ENCODE peak calls at places on chromosomes 6 and 20, in six cellular contexts. One of them, this sample, is unnamed.

GRCh38 chr6:27545271-27546046 is 72.6 kb upstream of the ZNF184 start:
- DNase-seq in RWPE2: peak; percentile 83
- DNase-seq in mammary epithelial cell: peak; percentile 93
- DNase-seq in A549: no peak
- DNase-seq in tibial nerve: no peak
- DNase-seq in breast epithelium: no peak
- DNase-seq in this sample: no peak

GRCh38 chr6:168803874-168804273 is 362.9 kb downstream of the SMOC2 start:
- DNase-seq in A549: no peak
- DNase-seq in mammary epithelial cell: no peak
- DNase-seq in breast epithelium: no peak
- DNase-seq in tibial nerve: no peak
- DNase-seq in RWPE2: no peak
- DNase-seq in this sample: no peak

GRCh38 chr6:112780498-112781096 is 433.5 kb downstream of the RFPL4B start:
- DNase-seq in mammary epithelial cell: peak; percentile 61
- DNase-seq in A549: peak; percentile 37
- DNase-seq in tibial nerve: peak; percentile 80
- DNase-seq in RWPE2: no peak
- DNase-seq in breast epithelium: peak; percentile 43
- DNase-seq in this sample: peak; percentile 46

GRCh38 chr20:58271596-58272460 is 37.7 kb upstream of the RAB22A start:
- DNase-seq in tibial nerve: no peak
- DNase-seq in breast epithelium: no peak
- DNase-seq in mammary epithelial cell: no peak
- DNase-seq in A549: no peak
- DNase-seq in RWPE2: no peak
- DNase-seq in this sample: no peak

GRCh38 chr6:44504321-44504761 is 116.8 kb downstream of the CDC5L start:
- DNase-seq in mammary epithelial cell: no peak
- DNase-seq in RWPE2: no peak
- DNase-seq in tibial nerve: no peak
- DNase-seq in A549: no peak
- DNase-seq in breast epithelium: no peak
- DNase-seq in this sample: no peak

GRCh38 chr6:14466278-14466677 is 348.7 kb downstream of the CD83 start:
- DNase-seq in breast epithelium: no peak
- DNase-seq in mammary epithelial cell: no peak
- DNase-seq in tibial nerve: no peak
- DNase-seq in RWPE2: no peak
- DNase-seq in A549: no peak
- DNase-seq in this sample: no peak

GRCh38 chr20:61719691-61720347 is 345.9 kb downstream of the TAF4 start:
- DNase-seq in A549: no peak
- DNase-seq in mammary epithelial cell: no peak
- DNase-seq in tibial nerve: no peak
- DNase-seq in breast epithelium: no peak
- DNase-seq in RWPE2: no peak
- DNase-seq in this sample: no peak

GRCh38 chr6:53044071-53044470 is 21.1 kb upstream of the FBXO9 start:
- DNase-seq in mammary epithelial cell: no peak
- DNase-seq in A549: no peak
- DNase-seq in RWPE2: no peak
- DNase-seq in breast epithelium: no peak
- DNase-seq in tibial nerve: no peak
- DNase-seq in this sample: no peak

GRCh38 chr6:3628143-3628840 is 123.2 kb downstream of the PXDC1 start:
- DNase-seq in RWPE2: no peak
- DNase-seq in tibial nerve: no peak
- DNase-seq in breast epithelium: peak; percentile 64
- DNase-seq in A549: no peak
- DNase-seq in mammary epithelial cell: peak; percentile 6
- DNase-seq in this sample: no peak

GRCh38 chr6:57216235-57217101 is 5.6 kb downstream of the RAB23 start:
- DNase-seq in tibial nerve: no peak
- DNase-seq in breast epithelium: peak; percentile 29
- DNase-seq in A549: no peak
- DNase-seq in mammary epithelial cell: peak; percentile 61
- DNase-seq in RWPE2: no peak
- DNase-seq in this sample: no peak

GRCh38 chr6:111603648-111604047 is 2.0 kb downstream of the TRAF3IP2 start:
- DNase-seq in breast epithelium: no peak
- DNase-seq in mammary epithelial cell: no peak
- DNase-seq in RWPE2: no peak
- DNase-seq in tibial nerve: no peak
- DNase-seq in A549: no peak
- DNase-seq in this sample: no peak

GRCh38 chr6:70847091-70847490 is 109.8 kb downstream of the B3GAT2 start:
- DNase-seq in RWPE2: no peak
- DNase-seq in A549: no peak
- DNase-seq in tibial nerve: no peak
- DNase-seq in mammary epithelial cell: no peak
- DNase-seq in breast epithelium: no peak
- DNase-seq in this sample: no peak

GRCh38 chr6:56671651-56672461 is 29.2 kb upstream of the DST start:
- DNase-seq in A549: no peak
- DNase-seq in mammary epithelial cell: no peak
- DNase-seq in RWPE2: no peak
- DNase-seq in breast epithelium: peak; percentile 44
- DNase-seq in tibial nerve: peak; percentile 57
- DNase-seq in this sample: no peak

GRCh38 chr6:154604120-154604519 is 93.6 kb upstream of the CNKSR3 start:
- DNase-seq in tibial nerve: no peak
- DNase-seq in RWPE2: no peak
- DNase-seq in mammary epithelial cell: no peak
- DNase-seq in A549: no peak
- DNase-seq in breast epithelium: no peak
- DNase-seq in this sample: no peak

GRCh38 chr6:163750436-163751031 is 336.0 kb downstream of the QKI start:
- DNase-seq in A549: no peak
- DNase-seq in RWPE2: no peak
- DNase-seq in breast epithelium: no peak
- DNase-seq in mammary epithelial cell: peak; percentile 7
- DNase-seq in tibial nerve: no peak
- DNase-seq in this sample: no peak

GRCh38 chr6:158150701-158151100 is 17.4 kb downstream of the SERAC1 start:
- DNase-seq in mammary epithelial cell: no peak
- DNase-seq in breast epithelium: no peak
- DNase-seq in tibial nerve: no peak
- DNase-seq in A549: no peak
- DNase-seq in RWPE2: no peak
- DNase-seq in this sample: no peak

GRCh38 chr6:136103763-136104311 is 146.3 kb downstream of the MTFR2 start:
- DNase-seq in A549: no peak
- DNase-seq in tibial nerve: peak; percentile 7
- DNase-seq in breast epithelium: no peak
- DNase-seq in mammary epithelial cell: no peak
- DNase-seq in RWPE2: no peak
- DNase-seq in this sample: peak; percentile 83

DNA sequence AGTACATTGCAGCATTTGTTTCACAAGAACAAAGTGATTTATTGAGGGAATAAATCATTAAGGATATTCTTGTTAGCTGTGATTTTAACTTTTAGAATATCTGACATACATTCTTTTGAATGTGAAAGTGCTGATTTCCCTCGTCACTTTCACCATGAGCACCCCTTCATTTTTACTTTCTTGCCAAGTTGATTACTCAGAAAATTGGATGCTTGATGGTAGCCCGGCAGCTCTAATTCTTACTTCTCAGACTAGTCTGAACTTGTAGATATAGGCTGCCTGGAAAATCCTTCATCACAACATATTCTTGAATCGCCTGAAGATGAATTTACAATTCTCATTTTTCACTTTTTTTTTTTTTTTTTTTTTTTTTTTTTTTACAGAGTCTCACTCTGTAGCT is 147.1 kb upstream of the SMLR1 start:
- DNase-seq in mammary epithelial cell: peak; percentile 83
- DNase-seq in breast epithelium: no peak
- DNase-seq in A549: no peak
- DNase-seq in tibial nerve: no peak
- DNase-seq in RWPE2: no peak
- DNase-seq in this sample: no peak
- H3K4me3 ChIP-seq in mammary epithelial cell: no peak overlapping the region
- H3K4me3 ChIP-seq in breast epithelium: no peak overlapping the region
- H3K4me3 ChIP-seq in A549: no peak overlapping the region
- H3K4me3 ChIP-seq in tibial nerve: no peak overlapping the region
- H3K4me3 ChIP-seq in RWPE2: no peak overlapping the region
- H3K4me3 ChIP-seq in this sample: no peak overlapping the region

GRCh38 chr6:33921745-33922144 is 117.9 kb upstream of the MLN start:
- DNase-seq in RWPE2: no peak
- DNase-seq in tibial nerve: no peak
- DNase-seq in mammary epithelial cell: no peak
- DNase-seq in breast epithelium: no peak
- DNase-seq in A549: no peak
- DNase-seq in this sample: no peak

GRCh38 chr6:33925869-33926268 is 122.1 kb upstream of the MLN start:
- DNase-seq in tibial nerve: no peak
- DNase-seq in RWPE2: no peak
- DNase-seq in A549: no peak
- DNase-seq in mammary epithelial cell: no peak
- DNase-seq in breast epithelium: no peak
- DNase-seq in this sample: no peak

GRCh38 chr6:33925210-33925609 is 121.4 kb upstream of the MLN start:
- DNase-seq in RWPE2: no peak
- DNase-seq in mammary epithelial cell: no peak
- DNase-seq in tibial nerve: no peak
- DNase-seq in breast epithelium: no peak
- DNase-seq in A549: no peak
- DNase-seq in this sample: no peak

GRCh38 chr6:33926451-33926850 is 122.6 kb upstream of the MLN start:
- DNase-seq in tibial nerve: no peak
- DNase-seq in RWPE2: no peak
- DNase-seq in mammary epithelial cell: peak; percentile 6
- DNase-seq in A549: peak; percentile 15
- DNase-seq in breast epithelium: no peak
- DNase-seq in this sample: no peak

DNA sequence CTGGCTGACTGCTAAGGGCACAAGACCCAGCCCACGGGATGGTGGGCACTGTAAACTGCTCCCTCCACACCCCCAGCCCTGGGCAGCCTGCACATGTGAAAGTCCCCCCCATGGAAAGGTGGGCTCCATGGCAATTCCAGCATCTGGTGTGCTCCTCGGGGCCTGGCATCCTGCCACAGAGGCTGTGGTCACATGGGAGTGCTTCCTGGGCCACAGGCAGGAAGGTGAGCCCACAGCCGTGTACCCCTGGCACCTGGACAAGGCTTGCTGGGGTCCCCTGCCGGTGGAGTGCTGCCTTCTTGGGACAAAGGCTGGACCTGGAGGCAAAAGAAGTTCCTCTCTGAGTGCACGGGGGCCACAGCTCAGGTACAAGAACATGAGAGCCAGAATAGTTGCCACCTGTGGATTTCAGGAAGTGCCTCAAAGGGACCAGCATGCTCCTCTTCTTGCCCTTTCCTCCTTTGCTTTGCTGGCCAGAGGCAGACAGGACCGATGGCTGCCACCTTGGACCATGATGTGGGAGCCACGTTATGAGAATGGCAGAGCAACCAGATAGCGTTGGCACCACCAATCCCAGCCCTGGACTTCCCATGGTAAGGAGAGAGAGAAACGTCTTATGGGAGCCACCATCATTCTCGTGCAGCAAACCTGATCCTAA is 120.2 kb upstream of the MLN start:
- DNase-seq in tibial nerve: no peak
- DNase-seq in breast epithelium: no peak
- DNase-seq in A549: no peak
- DNase-seq in mammary epithelial cell: no peak
- DNase-seq in RWPE2: no peak
- DNase-seq in this sample: no peak
- TF ChIP-seq CTCF in tibial nerve: no peak
- TF ChIP-seq CTCF in breast epithelium: no peak
- TF ChIP-seq CTCF in A549: no peak
- TF ChIP-seq CTCF in mammary epithelial cell: no peak
- TF ChIP-seq CTCF in RWPE2: no peak
- TF ChIP-seq CTCF in this sample: no peak

DNA sequence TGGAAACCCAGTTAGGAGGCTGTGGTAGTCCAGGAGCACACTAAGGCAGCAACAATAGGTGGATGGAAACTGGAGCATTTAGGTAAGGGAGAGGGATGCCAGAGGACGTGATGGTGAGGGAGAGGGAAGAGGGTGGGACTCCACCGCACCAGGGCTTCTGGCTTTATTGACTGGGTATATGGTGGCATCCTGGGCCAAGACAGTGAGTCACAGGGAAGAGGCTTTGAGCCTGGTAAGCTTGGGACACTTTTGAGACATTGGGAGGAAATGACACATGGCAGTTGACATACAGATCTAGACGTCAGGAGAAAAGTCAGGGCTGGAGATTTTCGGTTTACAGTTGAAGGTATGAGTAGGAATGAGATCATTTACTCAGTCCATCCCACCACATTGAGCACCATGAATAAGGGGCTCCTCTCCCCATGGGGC is 14.9 kb downstream of the NT5E start:
- DNase-seq in mammary epithelial cell: peak; percentile 89
- DNase-seq in tibial nerve: no peak
- DNase-seq in A549: peak; percentile 36
- DNase-seq in breast epithelium: no peak
- DNase-seq in RWPE2: peak; percentile 72
- DNase-seq in this sample: no peak
- H3K27ac ChIP-seq in mammary epithelial cell: peak overlapping the region; percentile 92
- H3K27ac ChIP-seq in tibial nerve: no peak overlapping the region
- H3K27ac ChIP-seq in A549: peak overlapping the region; percentile 85
- H3K27ac ChIP-seq in breast epithelium: peak overlapping the region; percentile 51
- H3K27ac ChIP-seq in RWPE2: peak overlapping the region; percentile 99
- H3K27ac ChIP-seq in this sample: no peak overlapping the region

GRCh38 chr6:118319890-118320289 is 228.2 kb upstream of the PLN start:
- DNase-seq in RWPE2: no peak
- DNase-seq in tibial nerve: no peak
- DNase-seq in mammary epithelial cell: no peak
- DNase-seq in A549: no peak
- DNase-seq in breast epithelium: no peak
- DNase-seq in this sample: no peak
- H3K4me3 ChIP-seq in RWPE2: no peak overlapping the region
- H3K4me3 ChIP-seq in tibial nerve: no peak overlapping the region
- H3K4me3 ChIP-seq in mammary epithelial cell: no peak overlapping the region
- H3K4me3 ChIP-seq in A549: no peak overlapping the region
- H3K4me3 ChIP-seq in breast epithelium: no peak overlapping the region
- H3K4me3 ChIP-seq in this sample: no peak overlapping the region

GRCh38 chr20:48404598-48404997 is 423.2 kb downstream of the PREX1 start:
- DNase-seq in RWPE2: no peak
- DNase-seq in mammary epithelial cell: no peak
- DNase-seq in A549: peak; percentile 13
- DNase-seq in breast epithelium: no peak
- DNase-seq in tibial nerve: no peak
- DNase-seq in this sample: no peak
- TF ChIP-seq CTCF in RWPE2: no peak
- TF ChIP-seq CTCF in mammary epithelial cell: no peak
- TF ChIP-seq CTCF in A549: no peak
- TF ChIP-seq CTCF in breast epithelium: no peak
- TF ChIP-seq CTCF in tibial nerve: no peak
- TF ChIP-seq CTCF in this sample: no peak

DNA sequence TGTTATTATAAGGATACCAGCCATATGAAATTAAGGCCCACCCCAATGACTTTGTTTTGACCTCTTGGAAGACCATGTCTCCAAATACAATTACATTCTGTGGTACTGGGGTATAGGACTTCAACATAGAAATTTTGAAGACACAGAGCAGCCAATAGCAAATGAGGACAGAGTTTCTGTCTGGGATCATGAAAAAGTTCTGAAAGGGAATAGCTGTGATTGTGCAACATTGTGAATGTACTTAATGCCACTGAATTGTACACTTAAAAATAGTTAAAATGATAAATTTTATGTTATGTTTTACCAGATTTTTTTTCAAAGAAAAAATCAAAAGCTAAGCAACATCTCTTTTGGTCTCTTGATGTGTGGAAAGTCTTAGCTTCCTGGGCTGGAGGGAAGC is 27.0 kb upstream of the AGPAT4 start:
- DNase-seq in RWPE2: no peak
- DNase-seq in mammary epithelial cell: no peak
- DNase-seq in A549: no peak
- DNase-seq in tibial nerve: no peak
- DNase-seq in breast epithelium: no peak
- DNase-seq in this sample: no peak
- H3K27ac ChIP-seq in RWPE2: peak overlapping the region; percentile 13
- H3K27ac ChIP-seq in mammary epithelial cell: no peak overlapping the region
- H3K27ac ChIP-seq in A549: no peak overlapping the region
- H3K27ac ChIP-seq in tibial nerve: no peak overlapping the region
- H3K27ac ChIP-seq in breast epithelium: no peak overlapping the region
- H3K27ac ChIP-seq in this sample: no peak overlapping the region

This sample was measured in kidney.